ENCODE peak calls at places on chromosome 2, in eight cellular contexts. G is H54, O is endothelial cell, H is uterus, E is transverse colon, W is ovary, F is HFF-Myc, J is NAMALWA. P is an unnamed sample.

GRCh38 chr2:241795021-241795999 is 13.7 kb upstream of the NEU4 start:
- DNase-seq in G (no peak), O (no peak), H (no peak), E (peak; percentile 85), W (no peak), F (no peak), J (no peak), P (no peak)

GRCh38 chr2:235343869-235344268 is 150.0 kb upstream of the AGAP1 start:
- DNase-seq in G (no peak), O (no peak), H (no peak), E (no peak), W (no peak), F (no peak), J (no peak), P (no peak)

GRCh38 chr2:135586148-135586547 is 54.9 kb downstream of the R3HDM1 start:
- DNase-seq in G (no peak), O (no peak), H (no peak), E (no peak), W (no peak), F (no peak), J (peak; percentile 54), P (no peak)

GRCh38 chr2:239727182-239727775 is 297.9 kb downstream of the NDUFA10 start:
- DNase-seq in G (no peak), O (no peak), H (no peak), E (no peak), W (peak; percentile 7), F (no peak), J (no peak), P (peak; percentile 50)

GRCh38 chr2:74188018-74188601 is 9.4 kb upstream of the MOB1A start:
- DNase-seq in G (peak; percentile 33), O (no peak), H (no peak), E (no peak), W (no peak), F (peak; percentile 70), J (no peak), P (no peak)

GRCh38 chr2:180907731-180908130 is 72.7 kb upstream of the UBE2E3 start:
- DNase-seq in G (no peak), O (no peak), H (no peak), E (no peak), W (no peak), F (peak; percentile 46), J (no peak), P (no peak)

GRCh38 chr2:70513751-70514150 is 39.9 kb downstream of the TGFA start:
- DNase-seq in G (no peak), O (no peak), H (no peak), E (no peak), W (no peak), F (no peak), J (no peak), P (no peak)

GRCh38 chr2:70726947-70727725 is 40.9 kb downstream of the ADD2 start:
- DNase-seq in G (peak; percentile 90), O (no peak), H (no peak), E (no peak), W (no peak), F (no peak), J (no peak), P (no peak)

GRCh38 chr2:47112665-47113435 is 42.3 kb downstream of the STPG4 start:
- DNase-seq in G (no peak), O (no peak), H (no peak), E (no peak), W (no peak), F (no peak), J (no peak), P (no peak)

GRCh38 chr2:190819835-190820234 is 60.8 kb upstream of the GLS start:
- DNase-seq in G (peak; percentile 11), O (no peak), H (peak; percentile 32), E (no peak), W (no peak), F (peak; percentile 43), J (no peak), P (no peak)

GRCh38 chr2:195573314-195573713 is 83.7 kb upstream of the SLC39A10 start:
- DNase-seq in G (no peak), O (no peak), H (no peak), E (no peak), W (no peak), F (no peak), J (no peak), P (no peak)

GRCh38 chr2:176446718-176447414 is 177.6 kb downstream of the MTX2 start:
- DNase-seq in G (no peak), O (no peak), H (no peak), E (no peak), W (no peak), F (no peak), J (peak; percentile 16), P (no peak)

GRCh38 chr2:102619414-102620319 is at the start of gene SLC9A2:
- DNase-seq in G (no peak), O (peak; percentile 42), H (no peak), E (peak; percentile 59), W (no peak), F (no peak), J (no peak), P (no peak)

GRCh38 chr2:194566907-194567660 is 1089.9 kb upstream of the SLC39A10 start:
- DNase-seq in G (no peak), O (no peak), H (no peak), E (no peak), W (no peak), F (no peak), J (no peak), P (no peak)

GRCh38 chr2:219175928-219176817 is 552 bp downstream of the CNPPD1 start:
- DNase-seq in G (peak; percentile 35), O (no peak), H (peak; percentile 52), E (peak; percentile 74), W (peak; percentile 74), F (no peak), J (peak; percentile 65), P (peak; percentile 83)

P was measured in sigmoid colon.